ENCODE peak calls at places on chromosomes 11 and 22, in ten cellular contexts. B is tibial nerve, Y is lower leg skin, W is ovary, I is adrenal gland, T is sigmoid colon, G is stomach, F is A549, S is HCT116, P is HepG2. O is an unnamed sample.

GRCh38 chr22:21816787-21817496 is 50.5 kb downstream of the MAPK1 start:
- DNase-seq in G (no peak), P (no peak), S (no peak), I (no peak), Y (no peak), W (no peak), F (peak), T (no peak), B (no peak), O (peak)

GRCh38 chr11:43567396-43567975 is 113.1 kb upstream of the HSD17B12 start:
- DNase-seq in S (peak), T (no peak), G (no peak), B (no peak), I (no peak), W (no peak), Y (no peak), P (peak), F (peak), O (peak)

GRCh38 chr11:124758355-124759267 is 3.5 kb downstream of the ESAM start:
- DNase-seq in G (peak), I (peak), T (peak), P (peak), Y (no peak), F (peak), W (peak), B (peak), S (peak), O (peak)

GRCh38 chr11:101860694-101861371 is 54.0 kb upstream of the CEP126 start:
- DNase-seq in S (peak), G (peak), T (no peak), B (peak), Y (peak), P (peak), F (peak), W (peak), I (peak), O (peak)

GRCh38 chr11:33530824-33531223 is 169.8 kb downstream of the C11orf91 start:
- DNase-seq in F (no peak), G (no peak), Y (no peak), S (no peak), B (no peak), I (no peak), T (no peak), W (no peak), P (no peak), O (no peak)

GRCh38 chr11:35035894-35036408 is 103.0 kb upstream of the CD44 start:
- DNase-seq in Y (no peak), T (no peak), F (no peak), G (no peak), P (no peak), B (no peak), W (no peak), I (no peak), S (no peak), O (no peak)

GRCh38 chr11:134478611-134479010 is 66.6 kb upstream of the B3GAT1 start:
- DNase-seq in P (no peak), B (no peak), T (no peak), F (no peak), W (no peak), G (no peak), Y (no peak), I (peak), S (no peak), O (no peak)

GRCh38 chr11:1295086-1295485 is 14.3 kb downstream of the TOLLIP start:
- DNase-seq in B (no peak), G (no peak), F (no peak), Y (no peak), S (no peak), I (peak), T (peak), P (no peak), W (no peak), O (no peak)

GRCh38 chr11:46991391-46991790 is 54.8 kb downstream of the CSTPP1 start:
- DNase-seq in B (no peak), Y (no peak), G (no peak), S (no peak), P (no peak), T (no peak), F (no peak), I (no peak), W (no peak), O (no peak)

GRCh38 chr11:109957601-109958000 is 135.6 kb upstream of the ZC3H12C start:
- DNase-seq in W (no peak), P (no peak), I (no peak), G (no peak), Y (no peak), B (no peak), F (no peak), T (no peak), S (no peak), O (no peak)

GRCh38 chr22:45284705-45285305 is at the start of gene UPK3A:
- DNase-seq in T (no peak), P (no peak), F (peak), G (peak), B (no peak), I (peak), W (peak), Y (no peak), S (peak), O (peak)

GRCh38 chr11:91396243-91397133 is 828.1 kb upstream of the FAT3 start:
- DNase-seq in T (no peak), I (no peak), P (peak), Y (no peak), W (no peak), S (no peak), G (no peak), F (peak), B (no peak), O (no peak)

GRCh38 chr11:6405039-6405667 is 13.7 kb downstream of the APBB1 start:
- DNase-seq in B (no peak), Y (no peak), S (no peak), P (no peak), I (peak), G (peak), T (no peak), W (no peak), F (no peak), O (no peak)

GRCh38 chr11:57529012-57529411 is 1.5 kb downstream of the TIMM10 start:
- DNase-seq in G (no peak), W (no peak), B (no peak), S (no peak), F (no peak), T (no peak), Y (no peak), I (no peak), P (no peak), O (no peak)
- TF ChIP-seq POLR2A in G (no peak), W (no peak), B (no peak), S (no peak), F (no peak), T (no peak), Y (no peak), I (no peak), P (no peak), O (no peak)

DNA sequence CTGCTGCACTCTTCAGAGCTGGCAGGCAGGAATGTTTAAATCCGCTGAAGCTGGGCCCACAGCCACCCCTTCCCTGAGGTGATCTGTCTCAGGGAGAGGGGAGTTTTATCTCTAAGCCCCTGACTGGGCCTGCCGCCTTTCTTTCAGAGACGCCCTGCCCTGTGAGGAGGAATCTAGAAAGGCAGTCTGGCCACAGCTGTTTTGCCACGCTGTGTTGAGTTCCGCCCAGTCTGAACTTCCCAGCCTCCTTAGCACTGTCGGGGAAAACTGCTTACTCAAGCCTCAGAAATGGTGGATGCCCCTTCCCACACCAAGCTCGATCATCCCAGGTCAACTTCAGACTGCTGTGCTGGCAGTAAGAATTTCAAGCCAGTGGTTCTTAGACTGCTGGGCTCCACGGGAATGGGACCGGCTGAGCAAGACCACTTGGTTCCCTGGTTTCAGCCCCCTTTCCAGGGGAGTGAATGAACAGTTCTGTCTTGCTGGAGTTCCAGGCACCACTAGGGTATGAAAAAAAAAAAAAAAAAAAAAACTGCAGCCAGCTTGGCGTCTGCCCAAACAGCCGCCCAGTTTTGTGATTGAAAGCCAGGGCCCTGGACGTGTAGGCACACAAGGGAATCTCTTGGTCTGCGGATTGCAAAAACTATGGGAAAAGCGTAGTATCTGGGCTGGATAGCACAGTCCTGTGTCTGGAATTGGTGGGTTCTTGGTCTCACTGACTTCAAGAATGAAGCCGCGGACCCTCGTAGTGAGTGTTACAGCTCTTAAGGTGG is 127.4 kb downstream of the SPON1 start:
- DNase-seq in I (no peak), S (no peak), B (no peak), T (no peak), P (no peak), G (no peak), Y (no peak), W (no peak), F (no peak), O (no peak)
- TF ChIP-seq POLR2A in I (no peak), S (no peak), B (no peak), T (no peak), P (no peak), G (no peak), Y (no peak), W (no peak), F (no peak), O (no peak)

GRCh38 chr11:128447233-128447632 is 140.1 kb downstream of the ETS1 start:
- DNase-seq in W (no peak), S (no peak), P (no peak), G (no peak), Y (no peak), B (no peak), F (no peak), I (no peak), T (no peak), O (no peak)
- TF ChIP-seq POLR2A in W (no peak), S (no peak), P (no peak), G (no peak), Y (no peak), B (no peak), F (no peak), I (no peak), T (no peak), O (no peak)

GRCh38 chr22:36323855-36324331 is 63.9 kb downstream of the MYH9 start:
- DNase-seq in I (no peak), G (no peak), P (no peak), Y (no peak), T (no peak), B (no peak), S (no peak), F (no peak), W (no peak), O (no peak)

GRCh38 chr22:36323182-36323854 is 64.4 kb downstream of the MYH9 start:
- DNase-seq in P (no peak), T (peak), I (peak), B (peak), F (no peak), G (peak), Y (peak), W (no peak), S (no peak), O (no peak)

GRCh38 chr22:36324414-36324813 is 63.4 kb downstream of the MYH9 start:
- DNase-seq in P (no peak), W (no peak), T (no peak), B (no peak), I (no peak), Y (no peak), F (no peak), S (no peak), G (no peak), O (no peak)

GRCh38 chr22:36326178-36327161 is 61.3 kb downstream of the MYH9 start:
- DNase-seq in P (no peak), Y (no peak), T (no peak), W (no peak), I (no peak), G (no peak), B (no peak), F (no peak), S (no peak), O (no peak)

DNA sequence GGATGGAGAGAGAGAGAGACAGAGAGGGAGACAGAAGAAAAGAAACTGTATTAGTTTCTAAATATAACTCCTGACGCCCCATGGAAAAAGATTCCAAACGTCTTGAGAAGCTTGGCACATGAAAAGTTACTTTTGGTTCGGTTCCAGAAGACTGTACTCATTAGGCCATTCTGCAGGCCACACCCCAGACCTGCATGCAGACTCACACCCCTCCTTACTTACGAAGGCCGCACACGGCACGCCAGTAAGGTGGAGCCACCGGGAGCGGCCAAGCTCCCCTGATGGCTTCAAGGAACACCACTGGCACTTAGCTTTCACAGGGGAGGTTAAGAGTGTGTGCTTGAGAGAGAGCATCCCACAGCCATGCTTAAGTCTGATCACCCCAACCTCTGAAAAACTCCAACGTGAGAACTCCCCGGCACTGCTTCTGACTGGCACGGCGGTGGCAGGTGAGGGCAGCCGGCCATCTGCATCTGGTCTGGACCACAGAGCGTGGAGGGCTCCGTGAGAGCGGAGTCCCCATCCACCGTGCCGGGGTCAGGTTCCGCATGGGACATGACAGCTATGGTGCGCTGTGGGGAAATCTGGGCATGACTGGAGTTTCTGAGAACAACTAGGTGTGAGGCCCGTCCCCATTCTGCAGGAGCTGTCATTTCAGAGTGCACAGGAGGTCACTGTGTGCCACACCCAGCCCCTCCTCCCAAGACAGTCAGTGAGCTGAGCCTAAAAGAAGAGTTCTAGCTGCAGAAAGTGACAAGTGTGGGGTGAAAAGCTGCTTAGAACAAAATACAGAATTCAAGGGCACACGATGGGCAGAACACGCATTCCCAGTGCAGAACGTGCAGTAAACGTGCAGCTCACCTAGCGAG is 62.4 kb downstream of the MYH9 start:
- DNase-seq in G (peak), Y (peak), W (no peak), B (peak), I (no peak), T (peak), F (no peak), P (no peak), S (no peak), O (peak)
- TF ChIP-seq POLR2A in G (no peak), Y (no peak), W (no peak), B (peak), I (no peak), T (peak), F (no peak), P (no peak), S (no peak), O (no peak)

GRCh38 chr11:61092280-61092766 is 10.0 kb upstream of the CD5 start:
- DNase-seq in I (no peak), S (no peak), G (no peak), F (no peak), B (no peak), Y (no peak), T (no peak), P (no peak), W (no peak), O (no peak)
- TF ChIP-seq POLR2A in I (no peak), S (no peak), G (no peak), F (no peak), B (no peak), Y (no peak), T (no peak), P (no peak), W (no peak), O (no peak)

DNA sequence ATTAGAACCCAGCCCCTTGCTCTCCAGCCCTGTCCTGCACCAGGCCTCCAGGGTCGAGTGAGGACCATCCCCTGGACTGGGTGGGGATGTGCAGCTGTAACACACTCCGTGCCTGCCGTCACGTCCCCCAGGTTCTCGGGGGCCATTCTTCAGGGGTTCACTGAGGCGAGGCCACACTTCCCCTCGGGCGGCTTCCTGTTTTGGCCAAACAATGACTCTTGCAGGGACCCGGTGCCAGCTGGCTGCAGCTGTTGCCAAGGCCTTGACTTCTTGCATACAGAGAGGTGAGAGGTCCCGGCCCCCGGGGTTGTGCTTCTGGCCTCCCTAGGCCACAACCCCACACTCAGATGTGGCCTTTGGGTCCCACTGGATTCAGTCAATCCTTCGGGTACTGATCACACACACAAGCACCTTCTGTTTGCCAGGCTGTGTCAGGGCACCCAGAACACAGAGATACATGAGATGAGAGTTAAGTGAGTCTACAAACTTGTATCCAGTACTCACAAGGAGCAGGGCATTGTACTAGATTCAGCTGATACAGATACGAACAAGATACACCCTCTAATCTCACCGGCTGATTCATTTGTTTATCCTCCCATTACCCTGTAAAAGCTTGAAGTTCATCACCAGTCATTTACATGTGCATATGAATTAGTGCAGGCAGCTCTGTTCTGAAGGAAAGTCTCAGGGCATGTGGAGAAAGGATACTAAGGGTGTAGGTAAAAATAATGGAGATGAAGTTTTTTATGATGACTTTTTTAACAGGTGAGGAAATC is 32.9 kb downstream of the LRRC32 start:
- DNase-seq in T (peak), W (peak), S (no peak), B (peak), P (no peak), F (no peak), G (no peak), Y (peak), I (peak), O (no peak)
- TF ChIP-seq POLR2A in T (no peak), W (no peak), S (no peak), B (no peak), P (no peak), F (no peak), G (no peak), Y (no peak), I (no peak), O (no peak)

GRCh38 chr11:18321622-18321990 is 334 bp downstream of the HPS5 start:
- DNase-seq in P (no peak), I (no peak), S (no peak), B (no peak), W (no peak), G (no peak), T (no peak), Y (no peak), F (no peak), O (no peak)

GRCh38 chr11:18324381-18324780 is 2.0 kb downstream of the GTF2H1 start:
- DNase-seq in P (no peak), I (no peak), F (no peak), G (no peak), B (no peak), T (no peak), W (no peak), Y (no peak), S (no peak), O (peak)

GRCh38 chr11:18319914-18320313 is 2.0 kb downstream of the HPS5 start:
- DNase-seq in B (no peak), S (no peak), I (no peak), F (no peak), P (no peak), Y (no peak), G (no peak), W (no peak), T (no peak), O (no peak)

GRCh38 chr11:18322818-18323570 is 627 bp downstream of the GTF2H1 start:
- DNase-seq in W (no peak), Y (no peak), T (no peak), F (no peak), P (no peak), G (no peak), I (no peak), B (peak), S (no peak), O (peak)

DNA sequence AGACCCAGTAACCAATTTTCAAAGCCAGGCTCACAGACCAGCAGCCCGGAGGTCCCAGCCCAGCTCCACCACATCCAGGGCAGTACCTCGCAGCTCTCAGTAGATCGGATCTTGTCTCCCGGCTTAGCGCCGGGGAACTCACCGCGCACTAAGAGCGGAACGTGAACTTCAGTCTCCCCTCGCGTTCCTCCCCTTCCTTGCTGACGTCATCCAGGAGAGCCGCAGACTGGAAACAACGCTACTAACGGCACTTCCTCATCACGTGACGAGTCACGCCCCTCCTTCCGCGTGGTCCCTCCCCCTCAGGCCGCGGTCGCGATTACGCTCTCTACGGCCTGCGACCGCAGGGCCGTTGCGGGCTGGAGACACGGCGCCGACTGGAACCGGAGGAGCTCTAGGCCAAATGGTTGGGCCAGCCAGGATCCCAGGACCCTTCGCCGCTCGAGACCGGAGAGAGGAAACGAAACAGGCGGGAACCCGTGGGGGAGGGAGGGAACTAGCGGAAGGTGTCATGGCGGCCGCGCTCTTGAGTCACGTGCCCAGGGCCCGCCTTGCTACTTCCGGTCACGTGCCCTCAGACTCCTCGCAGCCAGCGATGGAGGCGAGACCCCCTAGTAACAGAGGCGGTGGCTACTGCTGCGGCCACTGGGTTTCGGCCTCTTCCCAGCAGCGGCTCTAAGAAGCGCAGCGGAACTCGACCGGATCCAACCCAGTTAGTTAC is at the start of the genes GTF2H1 and HPS5:
- DNase-seq in S (peak), T (peak), B (peak), G (peak), F (peak), P (peak), Y (peak), I (peak), W (peak), O (peak)
- TF ChIP-seq POLR2A in S (peak), T (peak), B (peak), G (peak), F (peak), P (peak), Y (no peak), I (peak), W (peak), O (peak)